ENCODE peak calls at places on chromosomes 1 and 21, in nine cellular contexts. J is Calu3; R is WERI-Rb-1; K is pons; U is kidney tubule cell; I is natural killer cell treated with Interleukin-12 subunit alpha and Interleukin-12 subunit beta and Interleukin-15 and Interleukin-18, amount 100 ng/mL, for 72 hours; G is body of pancreas; M is Caco-2; A is activated naive CD4-positive, alpha-beta T cell treated with Interleukin-2 at 50 U/mL for 16 hours. L is an unnamed sample.

GRCh38 chr1:218930879-218931278 is 242.8 kb upstream of the LYPLAL1 start:
- DNase-seq in J (no peak), R (no peak), K (no peak), U (no peak), I (no peak), G (peak; percentile 3), M (no peak), A (no peak), L (no peak)

GRCh38 chr1:230494026-230494425 is 67.9 kb upstream of the PGBD5 start:
- DNase-seq in J (no peak), R (no peak), K (no peak), U (no peak), I (no peak), G (no peak), M (no peak), A (no peak), L (no peak)

GRCh38 chr1:211378844-211379243 is 52.2 kb downstream of the TRAF5 start:
- DNase-seq in J (no peak), R (no peak), K (no peak), U (peak; percentile 65), I (no peak), G (no peak), M (no peak), A (no peak), L (no peak)

GRCh38 chr1:220044683-220045355 is 1.5 kb downstream of the EPRS1 start:
- DNase-seq in J (no peak), R (no peak), K (no peak), U (no peak), I (no peak), G (no peak), M (no peak), A (no peak), L (no peak)

GRCh38 chr1:169245706-169246105 is 121.9 kb downstream of the NME7 start:
- DNase-seq in J (no peak), R (no peak), K (peak; percentile 0), U (no peak), I (no peak), G (no peak), M (no peak), A (no peak), L (no peak)

GRCh38 chr1:215957692-215958091 is 390.6 kb downstream of the KCTD3 start:
- DNase-seq in J (no peak), R (no peak), K (no peak), U (no peak), I (no peak), G (no peak), M (no peak), A (no peak), L (no peak)

GRCh38 chr1:6745073-6745472 is 40.2 kb upstream of the CAMTA1 start:
- DNase-seq in J (no peak), R (no peak), K (no peak), U (no peak), I (no peak), G (no peak), M (no peak), A (peak; percentile 40), L (no peak)

GRCh38 chr1:186330758-186331157 is 44.3 kb downstream of the TPR start:
- DNase-seq in J (no peak), R (no peak), K (no peak), U (no peak), I (no peak), G (no peak), M (peak; percentile 21), A (no peak), L (no peak)

GRCh38 chr1:10651377-10651776 is 145.1 kb downstream of the CASZ1 start:
- DNase-seq in J (no peak), R (no peak), K (no peak), U (peak; percentile 13), I (no peak), G (no peak), M (peak; percentile 27), A (no peak), L (no peak)

GRCh38 chr1:172561252-172561651 is 28.3 kb downstream of the SUCO start:
- DNase-seq in J (no peak), R (no peak), K (no peak), U (no peak), I (no peak), G (no peak), M (no peak), A (no peak), L (no peak)

GRCh38 chr1:232186936-232187335 is 443.0 kb downstream of the SIPA1L2 start:
- DNase-seq in J (no peak), R (no peak), K (no peak), U (no peak), I (no peak), G (no peak), M (no peak), A (no peak), L (no peak)

GRCh38 chr1:110007045-110007444 is 22.5 kb downstream of the AHCYL1 start:
- DNase-seq in J (no peak), R (no peak), K (no peak), U (no peak), I (no peak), G (no peak), M (no peak), A (no peak), L (no peak)

GRCh38 chr1:21764615-21765423 is 18.1 kb downstream of the USP48 start:
- DNase-seq in J (peak; percentile 78), R (no peak), K (peak; percentile 20), U (peak; percentile 94), I (no peak), G (peak; percentile 76), M (no peak), A (peak; percentile 13), L (peak; percentile 19)

GRCh38 chr1:162548170-162548569 is 13.4 kb upstream of the UAP1 start:
- DNase-seq in J (no peak), R (no peak), K (no peak), U (no peak), I (peak; percentile 63), G (peak; percentile 13), M (no peak), A (no peak), L (no peak)

GRCh38 chr1:192808588-192809285 is at the start of gene RGS2:
- DNase-seq in J (peak; percentile 94), R (peak; percentile 82), K (peak; percentile 95), U (peak; percentile 92), I (peak; percentile 92), G (peak; percentile 94), M (peak; percentile 93), A (peak; percentile 87), L (peak; percentile 94)

GRCh38 chr1:4603317-4604110 is 50.9 kb upstream of the AJAP1 start:
- DNase-seq in J (no peak), R (no peak), K (no peak), U (peak; percentile 95), I (no peak), G (no peak), M (no peak), A (no peak), L (no peak)

GRCh38 chr1:26702680-26703038 is 6.8 kb downstream of the ARID1A start:
- DNase-seq in J (no peak), R (no peak), K (no peak), U (no peak), I (no peak), G (no peak), M (no peak), A (peak; percentile 44), L (no peak)

GRCh38 chr1:3659093-3659492 is 6.8 kb downstream of the TP73 start:
- DNase-seq in J (no peak), R (no peak), K (no peak), U (no peak), I (no peak), G (no peak), M (no peak), A (no peak), L (no peak)

GRCh38 chr1:157084720-157085119 is 14.9 kb downstream of the ETV3L start:
- DNase-seq in J (no peak), R (no peak), K (no peak), U (no peak), I (no peak), G (no peak), M (no peak), A (no peak), L (no peak)

GRCh38 chr1:76012341-76013208 is 62.0 kb upstream of the ST6GALNAC3 start:
- DNase-seq in J (no peak), R (no peak), K (no peak), U (peak; percentile 54), I (no peak), G (no peak), M (no peak), A (no peak), L (no peak)

GRCh38 chr1:156691665-156692408 is 13.5 kb downstream of the CRABP2 start:
- DNase-seq in J (peak; percentile 35), R (peak; percentile 83), K (no peak), U (peak; percentile 77), I (no peak), G (no peak), M (no peak), A (no peak), L (peak; percentile 67)

GRCh38 chr1:248821101-248821500 is 4.6 kb downstream of the SH3BP5L start:
- DNase-seq in J (no peak), R (no peak), K (no peak), U (peak; percentile 99), I (no peak), G (no peak), M (no peak), A (no peak), L (no peak)

GRCh38 chr21:18368193-18368592 is 35.4 kb downstream of the TMPRSS15 start:
- DNase-seq in J (no peak), R (no peak), K (no peak), U (no peak), I (no peak), G (no peak), M (no peak), A (no peak), L (no peak)

GRCh38 chr21:38774152-38774551 is 31.6 kb upstream of the ETS2 start:
- DNase-seq in J (no peak), R (no peak), K (no peak), U (no peak), I (no peak), G (no peak), M (no peak), A (no peak), L (no peak)

GRCh38 chr1:31707711-31708110 is 3.9 kb upstream of the COL16A1 start:
- DNase-seq in J (peak; percentile 32), R (no peak), K (no peak), U (peak; percentile 36), I (peak; percentile 82), G (peak; percentile 23), M (no peak), A (no peak), L (peak; percentile 44)

GRCh38 chr1:225437710-225438437 is 10.0 kb upstream of the LBR start:
- DNase-seq in J (peak; percentile 48), R (peak; percentile 21), K (no peak), U (peak; percentile 34), I (no peak), G (no peak), M (no peak), A (no peak), L (peak; percentile 45)

GRCh38 chr1:43147625-43148319 is 24.3 kb downstream of the EBNA1BP2 start:
- DNase-seq in J (peak; percentile 75), R (peak; percentile 94), K (peak; percentile 11), U (peak; percentile 56), I (no peak), G (peak; percentile 92), M (peak; percentile 37), A (peak; percentile 12), L (no peak)

GRCh38 chr1:47184090-47184735 is 5.6 kb downstream of the PDZK1IP1 start:
- DNase-seq in J (no peak), R (no peak), K (no peak), U (peak; percentile 95), I (no peak), G (no peak), M (no peak), A (no peak), L (no peak)

GRCh38 chr1:108854226-108855019 is 2.5 kb downstream of the AKNAD1 start:
- DNase-seq in J (no peak), R (no peak), K (no peak), U (no peak), I (no peak), G (no peak), M (no peak), A (no peak), L (no peak)

GRCh38 chr1:10830961-10831669 is 34.7 kb upstream of the CASZ1 start:
- DNase-seq in J (no peak), R (no peak), K (no peak), U (peak; percentile 43), I (no peak), G (no peak), M (no peak), A (no peak), L (peak; percentile 39)

GRCh38 chr1:154019280-154019679 is 28.7 kb downstream of the RPS27 start:
- DNase-seq in J (no peak), R (no peak), K (no peak), U (no peak), I (no peak), G (no peak), M (no peak), A (no peak), L (no peak)

L was measured in HT-29.